ENCODE peak calls at places on chromosome 15, in ten cellular contexts. One of them, this sample, is unnamed.

GRCh38 chr15:39642011-39642640 is 61.2 kb downstream of the THBS1 start:
- DNase-seq in GM13977: no peak
- DNase-seq in activated gamma-delta T cell treated with anti-CD3 and anti-CD28 coated beads, Interleukin-2, amount 50 U/mL, for 16 hours: no peak
- DNase-seq in ovary: no peak
- DNase-seq in activated T-helper 1 cell treated with anti-CD3 and anti-CD28 coated beads, Interleukin-2, amount 50 U/mL, for 16 hours: no peak
- DNase-seq in HuH-7.5: no peak
- DNase-seq in tibial artery: no peak
- DNase-seq in stomach: no peak
- DNase-seq in dorsolateral prefrontal cortex: no peak
- DNase-seq in nephron progenitor cell: no peak
- DNase-seq in this sample: peak

GRCh38 chr15:66456211-66456610 is 41.4 kb downstream of the SNAPC5 start:
- DNase-seq in GM13977: no peak
- DNase-seq in stomach: no peak
- DNase-seq in ovary: no peak
- DNase-seq in nephron progenitor cell: no peak
- DNase-seq in dorsolateral prefrontal cortex: no peak
- DNase-seq in activated gamma-delta T cell treated with anti-CD3 and anti-CD28 coated beads, Interleukin-2, amount 50 U/mL, for 16 hours: no peak
- DNase-seq in activated T-helper 1 cell treated with anti-CD3 and anti-CD28 coated beads, Interleukin-2, amount 50 U/mL, for 16 hours: no peak
- DNase-seq in tibial artery: no peak
- DNase-seq in HuH-7.5: no peak
- DNase-seq in this sample: peak

GRCh38 chr15:45640610-45641009 is 5.8 kb downstream of the SQOR start:
- DNase-seq in activated gamma-delta T cell treated with anti-CD3 and anti-CD28 coated beads, Interleukin-2, amount 50 U/mL, for 16 hours: no peak
- DNase-seq in ovary: no peak
- DNase-seq in GM13977: no peak
- DNase-seq in HuH-7.5: no peak
- DNase-seq in stomach: no peak
- DNase-seq in tibial artery: no peak
- DNase-seq in nephron progenitor cell: no peak
- DNase-seq in activated T-helper 1 cell treated with anti-CD3 and anti-CD28 coated beads, Interleukin-2, amount 50 U/mL, for 16 hours: no peak
- DNase-seq in dorsolateral prefrontal cortex: no peak
- DNase-seq in this sample: peak

GRCh38 chr15:52463638-52464037 is 65.0 kb downstream of the MYO5A start:
- DNase-seq in nephron progenitor cell: no peak
- DNase-seq in activated T-helper 1 cell treated with anti-CD3 and anti-CD28 coated beads, Interleukin-2, amount 50 U/mL, for 16 hours: no peak
- DNase-seq in HuH-7.5: no peak
- DNase-seq in stomach: no peak
- DNase-seq in tibial artery: no peak
- DNase-seq in ovary: no peak
- DNase-seq in GM13977: peak
- DNase-seq in activated gamma-delta T cell treated with anti-CD3 and anti-CD28 coated beads, Interleukin-2, amount 50 U/mL, for 16 hours: no peak
- DNase-seq in dorsolateral prefrontal cortex: no peak
- DNase-seq in this sample: peak

GRCh38 chr15:85520650-85521049 is 140.2 kb downstream of the AKAP13 start:
- DNase-seq in stomach: no peak
- DNase-seq in GM13977: no peak
- DNase-seq in tibial artery: no peak
- DNase-seq in nephron progenitor cell: no peak
- DNase-seq in HuH-7.5: no peak
- DNase-seq in ovary: no peak
- DNase-seq in activated gamma-delta T cell treated with anti-CD3 and anti-CD28 coated beads, Interleukin-2, amount 50 U/mL, for 16 hours: no peak
- DNase-seq in activated T-helper 1 cell treated with anti-CD3 and anti-CD28 coated beads, Interleukin-2, amount 50 U/mL, for 16 hours: no peak
- DNase-seq in dorsolateral prefrontal cortex: no peak
- DNase-seq in this sample: no peak

GRCh38 chr15:57485869-57486268 is 105.8 kb upstream of the MYZAP start:
- DNase-seq in activated T-helper 1 cell treated with anti-CD3 and anti-CD28 coated beads, Interleukin-2, amount 50 U/mL, for 16 hours: no peak
- DNase-seq in activated gamma-delta T cell treated with anti-CD3 and anti-CD28 coated beads, Interleukin-2, amount 50 U/mL, for 16 hours: no peak
- DNase-seq in HuH-7.5: no peak
- DNase-seq in nephron progenitor cell: no peak
- DNase-seq in GM13977: no peak
- DNase-seq in stomach: peak
- DNase-seq in ovary: no peak
- DNase-seq in dorsolateral prefrontal cortex: no peak
- DNase-seq in tibial artery: no peak
- DNase-seq in this sample: peak

GRCh38 chr15:60937278-60937677 is 291.8 kb downstream of the RORA start:
- DNase-seq in stomach: no peak
- DNase-seq in HuH-7.5: no peak
- DNase-seq in nephron progenitor cell: no peak
- DNase-seq in activated gamma-delta T cell treated with anti-CD3 and anti-CD28 coated beads, Interleukin-2, amount 50 U/mL, for 16 hours: no peak
- DNase-seq in activated T-helper 1 cell treated with anti-CD3 and anti-CD28 coated beads, Interleukin-2, amount 50 U/mL, for 16 hours: no peak
- DNase-seq in tibial artery: no peak
- DNase-seq in GM13977: no peak
- DNase-seq in ovary: no peak
- DNase-seq in dorsolateral prefrontal cortex: no peak
- DNase-seq in this sample: peak

GRCh38 chr15:98592136-98592535 is 56.2 kb upstream of the IGF1R start:
- DNase-seq in HuH-7.5: no peak
- DNase-seq in activated gamma-delta T cell treated with anti-CD3 and anti-CD28 coated beads, Interleukin-2, amount 50 U/mL, for 16 hours: no peak
- DNase-seq in GM13977: no peak
- DNase-seq in ovary: no peak
- DNase-seq in stomach: peak
- DNase-seq in nephron progenitor cell: no peak
- DNase-seq in dorsolateral prefrontal cortex: no peak
- DNase-seq in tibial artery: no peak
- DNase-seq in activated T-helper 1 cell treated with anti-CD3 and anti-CD28 coated beads, Interleukin-2, amount 50 U/mL, for 16 hours: no peak
- DNase-seq in this sample: no peak

GRCh38 chr15:36860792-36861191 is 239.6 kb downstream of the MEIS2 start:
- DNase-seq in activated T-helper 1 cell treated with anti-CD3 and anti-CD28 coated beads, Interleukin-2, amount 50 U/mL, for 16 hours: no peak
- DNase-seq in stomach: no peak
- DNase-seq in ovary: no peak
- DNase-seq in nephron progenitor cell: no peak
- DNase-seq in activated gamma-delta T cell treated with anti-CD3 and anti-CD28 coated beads, Interleukin-2, amount 50 U/mL, for 16 hours: no peak
- DNase-seq in dorsolateral prefrontal cortex: no peak
- DNase-seq in HuH-7.5: no peak
- DNase-seq in GM13977: no peak
- DNase-seq in tibial artery: no peak
- DNase-seq in this sample: no peak

GRCh38 chr15:93164409-93164808 is 75.4 kb upstream of the RGMA start:
- DNase-seq in GM13977: no peak
- DNase-seq in ovary: no peak
- DNase-seq in nephron progenitor cell: no peak
- DNase-seq in tibial artery: no peak
- DNase-seq in activated T-helper 1 cell treated with anti-CD3 and anti-CD28 coated beads, Interleukin-2, amount 50 U/mL, for 16 hours: no peak
- DNase-seq in dorsolateral prefrontal cortex: no peak
- DNase-seq in activated gamma-delta T cell treated with anti-CD3 and anti-CD28 coated beads, Interleukin-2, amount 50 U/mL, for 16 hours: no peak
- DNase-seq in stomach: no peak
- DNase-seq in HuH-7.5: no peak
- DNase-seq in this sample: no peak